ENCODE peak calls at places on chromosomes 11 and 22, in seven cellular contexts. T is effector CD4-positive, alpha-beta T cell; G is stimulated activated CD8-positive, alpha-beta memory T cell treated with anti-CD3 and anti-CD28 coated beads, Interleukin-15, amount 100 ng/mL, for 1 hour; V is Calu3; M is stomach; J is bronchial epithelial cell; L is stimulated activated CD4-positive, alpha-beta T cell treated with anti-CD3 and anti-CD28 coated beads, Interleukin-15, amount 100 ng/mL, for 1 hour. N is an unnamed sample.

GRCh38 chr22:37747090-37747714 is 50.4 kb downstream of the TRIOBP start:
- DNase-seq in J (peak; percentile 35), G (no peak), M (no peak), T (no peak), L (no peak), V (peak; percentile 43), N (no peak)

GRCh38 chr22:32777997-32778396 is 23.5 kb upstream of the TIMP3 start:
- DNase-seq in L (no peak), T (no peak), J (no peak), V (no peak), G (no peak), M (no peak), N (no peak)

GRCh38 chr11:122642971-122643370 is 12.6 kb upstream of the UBASH3B start:
- DNase-seq in L (no peak), T (no peak), G (no peak), V (peak; percentile 12), J (no peak), M (no peak), N (no peak)

GRCh38 chr11:27507561-27508322 is 1.2 kb upstream of the LIN7C start:
- DNase-seq in V (no peak), L (no peak), G (no peak), J (no peak), T (no peak), M (no peak), N (no peak)

GRCh38 chr22:29115682-29116313 is 43.0 kb downstream of the KREMEN1 start:
- DNase-seq in T (no peak), V (no peak), M (no peak), L (no peak), G (no peak), J (no peak), N (no peak)

GRCh38 chr11:121520243-121521144 is 67.7 kb upstream of the SORL1-AS1 start:
- DNase-seq in V (no peak), G (no peak), T (no peak), M (no peak), L (no peak), J (peak; percentile 85), N (no peak)

GRCh38 chr11:61667684-61668320 is 12.4 kb upstream of the DAGLA start:
- DNase-seq in M (no peak), J (no peak), T (no peak), G (no peak), L (no peak), V (no peak), N (no peak)

GRCh38 chr11:17410606-17411379 is 22.3 kb upstream of the KCNJ11 start:
- DNase-seq in L (no peak), G (no peak), T (no peak), J (no peak), M (peak; percentile 93), V (no peak), N (no peak)

GRCh38 chr22:19757140-19757984 is 3.2 kb upstream of the TBX1 start:
- DNase-seq in V (no peak), T (no peak), L (no peak), G (no peak), M (no peak), J (no peak), N (no peak)

N was measured in activated gamma-delta T cell.